ENCODE peak calls at places on chromosomes 11 and 22, in eight cellular contexts. T, F, S, P, A, U, W and H are unnamed samples.

GRCh38 chr22:48872271-48873260 is 955.1 kb downstream of the BRD1 start:
- DNase-seq in T (no peak), F (no peak), S (no peak), P (no peak), A (no peak), U (no peak), W (no peak), H (no peak)

GRCh38 chr11:7020183-7020917 is at the start of the genes NLRP14 and ZNF214:
- DNase-seq in T (peak; percentile 94), F (peak; percentile 78), S (no peak), P (peak; percentile 88), A (peak; percentile 98), U (peak; percentile 96), W (peak; percentile 97), H (peak; percentile 87)

GRCh38 chr11:121282886-121283502 is 9.6 kb upstream of the SC5D start:
- DNase-seq in T (no peak), F (no peak), S (no peak), P (no peak), A (no peak), U (no peak), W (no peak), H (no peak)

GRCh38 chr11:129324533-129325175 is 51.0 kb upstream of the BARX2 start:
- DNase-seq in T (no peak), F (peak; percentile 65), S (no peak), P (no peak), A (peak; percentile 75), U (peak; percentile 11), W (peak; percentile 62), H (peak; percentile 88)

GRCh38 chr22:28799125-28799833 is 1.1 kb downstream of the XBP1 start:
- DNase-seq in T (peak; percentile 97), F (peak; percentile 91), S (peak; percentile 37), P (peak; percentile 96), A (peak; percentile 62), U (peak; percentile 86), W (peak; percentile 47), H (peak; percentile 53)

GRCh38 chr11:10764412-10764811 is 13.4 kb downstream of the CTR9 start:
- DNase-seq in T (no peak), F (no peak), S (no peak), P (no peak), A (no peak), U (no peak), W (no peak), H (no peak)

GRCh38 chr11:114135737-114136151 is 76.2 kb downstream of the ZBTB16 start:
- DNase-seq in T (no peak), F (no peak), S (no peak), P (no peak), A (no peak), U (no peak), W (no peak), H (no peak)

GRCh38 chr22:39498368-39498767 is 3.7 kb upstream of the MIEF1 start:
- DNase-seq in T (no peak), F (no peak), S (no peak), P (no peak), A (peak; percentile 49), U (peak; percentile 57), W (no peak), H (no peak)

GRCh38 chr11:827146-827860 is 416 bp upstream of the CRACR2B start:
- DNase-seq in T (no peak), F (no peak), S (no peak), P (no peak), A (peak; percentile 64), U (no peak), W (peak; percentile 91), H (no peak)

GRCh38 chr11:69094111-69094914 is 45.6 kb downstream of the TPCN2 start:
- DNase-seq in T (no peak), F (no peak), S (no peak), P (no peak), A (no peak), U (no peak), W (no peak), H (no peak)

GRCh38 chr11:9776203-9776602 is 112.3 kb downstream of the SWAP70 start:
- DNase-seq in T (no peak), F (no peak), S (no peak), P (no peak), A (no peak), U (no peak), W (no peak), H (peak; percentile 44)

GRCh38 chr22:42436402-42436801 is 4.2 kb upstream of the NFAM1 start:
- DNase-seq in T (no peak), F (no peak), S (no peak), P (no peak), A (no peak), U (no peak), W (no peak), H (no peak)

GRCh38 chr11:79055866-79056632 is 384.8 kb downstream of the TENM4 start:
- DNase-seq in T (no peak), F (no peak), S (no peak), P (no peak), A (no peak), U (no peak), W (no peak), H (no peak)

GRCh38 chr22:45102896-45103420 is 60.8 kb upstream of the NUP50 start:
- DNase-seq in T (no peak), F (no peak), S (no peak), P (no peak), A (no peak), U (no peak), W (no peak), H (no peak)

GRCh38 chr22:45105281-45105700 is 58.4 kb upstream of the NUP50 start:
- DNase-seq in T (peak; percentile 96), F (peak; percentile 74), S (no peak), P (peak; percentile 95), A (no peak), U (no peak), W (no peak), H (peak; percentile 76)

GRCh38 chr22:45101828-45102227 is 61.9 kb upstream of the NUP50 start:
- DNase-seq in T (peak; percentile 83), F (peak; percentile 51), S (no peak), P (peak; percentile 15), A (peak; percentile 57), U (peak; percentile 77), W (no peak), H (peak; percentile 68)

GRCh38 chr22:45104313-45104712 is 59.4 kb upstream of the NUP50 start:
- DNase-seq in T (no peak), F (no peak), S (no peak), P (no peak), A (no peak), U (no peak), W (no peak), H (no peak)

DNA sequence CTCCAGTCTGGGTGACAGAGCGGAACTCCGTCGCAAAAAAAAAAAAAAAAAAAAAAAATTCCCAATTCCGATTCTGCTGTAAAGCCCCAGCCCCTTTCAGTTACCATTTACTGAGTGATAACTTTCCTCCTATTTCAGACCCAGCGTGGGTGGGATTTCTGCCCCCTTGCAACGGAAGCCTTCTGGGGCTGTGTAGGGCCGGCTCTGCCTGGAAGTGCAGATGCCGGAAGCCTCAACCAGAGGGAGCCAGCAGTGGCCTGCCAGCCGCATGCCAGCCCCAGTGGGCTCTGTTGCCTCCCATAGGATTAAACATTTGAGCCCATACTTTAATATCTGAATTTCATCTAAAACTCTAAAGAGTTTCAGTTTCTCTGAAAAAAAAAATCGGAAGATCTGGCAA is 60.0 kb upstream of the NUP50 start:
- DNase-seq in T (no peak), F (no peak), S (no peak), P (no peak), A (no peak), U (no peak), W (no peak), H (no peak)
- TF ChIP-seq CTCF in T (no peak), F (no peak), S (no peak), P (peak; percentile 1), A (no peak), U (no peak), W (no peak), H (no peak)

GRCh38 chr11:116955548-116955947 is 118.1 kb upstream of the APOA1 start:
- DNase-seq in T (no peak), F (no peak), S (no peak), P (no peak), A (no peak), U (no peak), W (no peak), H (no peak)

GRCh38 chr11:116950210-116950609 is 112.8 kb upstream of the APOA1 start:
- DNase-seq in T (no peak), F (no peak), S (no peak), P (no peak), A (no peak), U (no peak), W (no peak), H (no peak)

GRCh38 chr11:116955949-116956348 is 118.5 kb upstream of the APOA1 start:
- DNase-seq in T (no peak), F (no peak), S (no peak), P (no peak), A (no peak), U (no peak), W (no peak), H (no peak)

GRCh38 chr11:116951762-116952161 is 114.3 kb upstream of the APOA1 start:
- DNase-seq in T (no peak), F (no peak), S (no peak), P (no peak), A (no peak), U (no peak), W (no peak), H (no peak)

GRCh38 chr11:116953525-116954284 is 116.3 kb upstream of the APOA1 start:
- DNase-seq in T (no peak), F (no peak), S (no peak), P (no peak), A (no peak), U (no peak), W (no peak), H (no peak)
- TF ChIP-seq CTCF in T (no peak), F (no peak), S (no peak), P (no peak), A (no peak), U (no peak), W (no peak), H (no peak)

DNA sequence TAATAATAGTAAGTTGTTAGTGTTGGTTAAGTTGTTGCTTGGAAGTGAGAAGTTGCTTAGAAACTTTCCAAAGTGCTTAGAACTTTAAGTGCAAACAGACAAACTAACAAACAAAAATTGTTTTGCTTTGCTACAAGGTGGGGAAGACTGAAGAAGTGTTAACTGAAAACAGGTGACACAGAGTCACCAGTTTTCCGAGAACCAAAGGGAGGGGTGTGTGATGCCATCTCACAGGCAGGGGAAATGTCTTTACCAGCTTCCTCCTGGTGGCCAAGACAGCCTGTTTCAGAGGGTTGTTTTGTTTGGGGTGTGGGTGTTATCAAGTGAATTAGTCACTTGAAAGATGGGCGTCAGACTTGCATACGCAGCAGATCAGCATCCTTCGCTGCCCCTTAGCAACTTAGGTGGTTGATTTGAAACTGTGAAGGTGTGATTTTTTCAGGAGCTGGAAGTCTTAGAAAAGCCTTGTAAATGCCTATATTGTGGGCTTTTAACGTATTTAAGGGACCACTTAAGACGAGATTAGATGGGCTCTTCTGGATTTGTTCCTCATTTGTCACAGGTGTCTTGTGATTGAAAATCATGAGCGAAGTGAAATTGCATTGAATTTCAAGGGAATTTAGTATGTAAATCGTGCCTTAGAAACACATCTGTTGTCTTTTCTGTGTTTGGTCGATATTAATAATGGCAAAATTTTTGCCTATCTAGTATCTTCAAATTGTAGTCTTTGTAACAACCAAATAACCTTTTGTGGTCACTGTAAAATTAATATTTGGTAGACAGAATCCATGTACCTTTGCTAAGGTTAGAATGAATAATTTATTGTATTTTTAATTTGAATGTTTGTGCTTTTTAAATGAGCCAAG is 2.7 kb downstream of the NEAT1 start:
- DNase-seq in T (peak; percentile 76), F (peak; percentile 85), S (peak; percentile 75), P (peak; percentile 80), A (peak; percentile 73), U (peak; percentile 60), W (peak; percentile 58), H (peak; percentile 77)
- TF ChIP-seq CTCF in T (no peak), F (peak; percentile 17), S (no peak), P (peak; percentile 21), A (no peak), U (peak; percentile 26), W (no peak), H (peak; percentile 6)

GRCh38 chr11:70503878-70504240 is 105.5 kb downstream of the CTTN start:
- DNase-seq in T (no peak), F (no peak), S (no peak), P (no peak), A (peak; percentile 36), U (no peak), W (no peak), H (no peak)
- TF ChIP-seq CTCF in T (no peak), F (peak; percentile 18), S (no peak), P (peak; percentile 23), A (no peak), U (no peak), W (no peak), H (peak; percentile 61)